ENCODE peak calls at places on chromosomes 3 and 15, in nine cellular contexts. U is tibial nerve; P is CD8-positive, alpha-beta T cell; R is cardiac muscle cell; X is hepatocyte; Y is IMR-90; Q is HFF-Myc; O is OCI-LY7; I is endothelial cell. F is an unnamed sample.

GRCh38 chr3:60190073-60190472 is 1061.2 kb downstream of the FHIT start:
- DNase-seq in U (no peak), P (no peak), R (peak), X (no peak), Y (no peak), Q (no peak), O (no peak), I (no peak), F (no peak)

GRCh38 chr15:77107531-77108355 is 36.8 kb upstream of the TSPAN3 start:
- DNase-seq in U (peak), P (no peak), R (peak), X (peak), Y (peak), Q (peak), O (peak), I (peak), F (peak)

GRCh38 chr3:125212509-125213372 is at the start of gene SLC12A8:
- DNase-seq in U (no peak), P (no peak), R (no peak), X (peak), Y (no peak), Q (no peak), O (no peak), I (no peak), F (no peak)

GRCh38 chr3:187445352-187445751 is 77.2 kb downstream of the RTP4 start:
- DNase-seq in U (no peak), P (no peak), R (no peak), X (no peak), Y (no peak), Q (no peak), O (no peak), I (no peak), F (no peak)

GRCh38 chr3:33911525-33912322 is 113.3 kb downstream of the PDCD6IP start:
- DNase-seq in U (no peak), P (no peak), R (peak), X (no peak), Y (peak), Q (no peak), O (no peak), I (no peak), F (no peak)

GRCh38 chr15:101047301-101047781 is 128.2 kb downstream of the LRRK1 start:
- DNase-seq in U (no peak), P (no peak), R (no peak), X (no peak), Y (no peak), Q (no peak), O (no peak), I (peak), F (peak)

GRCh38 chr15:69131362-69132215 is 28.8 kb upstream of the GLCE start:
- DNase-seq in U (no peak), P (no peak), R (no peak), X (no peak), Y (no peak), Q (no peak), O (peak), I (no peak), F (no peak)

GRCh38 chr15:42427429-42428223 is 63.3 kb downstream of the ZNF106 start:
- DNase-seq in U (no peak), P (no peak), R (peak), X (no peak), Y (peak), Q (peak), O (no peak), I (no peak), F (no peak)

GRCh38 chr15:32843211-32843907 is 125.6 kb downstream of the GREM1 start:
- DNase-seq in U (no peak), P (no peak), R (no peak), X (no peak), Y (no peak), Q (no peak), O (no peak), I (no peak), F (no peak)

GRCh38 chr15:79168922-79169322 is 78.3 kb upstream of the RASGRF1 start:
- DNase-seq in U (no peak), P (no peak), R (peak), X (peak), Y (no peak), Q (no peak), O (no peak), I (peak), F (peak)

GRCh38 chr15:74733269-74733668 is 7.9 kb upstream of the CYP1A1 start:
- DNase-seq in U (no peak), P (no peak), R (no peak), X (no peak), Y (no peak), Q (no peak), O (no peak), I (no peak), F (no peak)

GRCh38 chr15:68419301-68420175 is 12.4 kb downstream of the ITGA11 start:
- DNase-seq in U (no peak), P (no peak), R (no peak), X (no peak), Y (no peak), Q (no peak), O (no peak), I (no peak), F (no peak)

GRCh38 chr3:4633078-4634004 is 140.2 kb downstream of the ITPR1 start:
- DNase-seq in U (peak), P (no peak), R (peak), X (peak), Y (peak), Q (peak), O (peak), I (peak), F (no peak)

GRCh38 chr3:158097141-158097540 is 9.1 kb downstream of the SHOX2 start:
- DNase-seq in U (no peak), P (no peak), R (no peak), X (no peak), Y (no peak), Q (no peak), O (no peak), I (no peak), F (no peak)

GRCh38 chr3:158093526-158093925 is 12.7 kb downstream of the SHOX2 start:
- DNase-seq in U (no peak), P (no peak), R (no peak), X (no peak), Y (no peak), Q (no peak), O (no peak), I (no peak), F (no peak)

GRCh38 chr3:158095302-158095997 is 10.8 kb downstream of the SHOX2 start:
- DNase-seq in U (no peak), P (no peak), R (no peak), X (no peak), Y (no peak), Q (no peak), O (no peak), I (peak), F (peak)

GRCh38 chr3:158094917-158095301 is 11.3 kb downstream of the SHOX2 start:
- DNase-seq in U (peak), P (no peak), R (no peak), X (no peak), Y (no peak), Q (no peak), O (no peak), I (no peak), F (peak)

DNA sequence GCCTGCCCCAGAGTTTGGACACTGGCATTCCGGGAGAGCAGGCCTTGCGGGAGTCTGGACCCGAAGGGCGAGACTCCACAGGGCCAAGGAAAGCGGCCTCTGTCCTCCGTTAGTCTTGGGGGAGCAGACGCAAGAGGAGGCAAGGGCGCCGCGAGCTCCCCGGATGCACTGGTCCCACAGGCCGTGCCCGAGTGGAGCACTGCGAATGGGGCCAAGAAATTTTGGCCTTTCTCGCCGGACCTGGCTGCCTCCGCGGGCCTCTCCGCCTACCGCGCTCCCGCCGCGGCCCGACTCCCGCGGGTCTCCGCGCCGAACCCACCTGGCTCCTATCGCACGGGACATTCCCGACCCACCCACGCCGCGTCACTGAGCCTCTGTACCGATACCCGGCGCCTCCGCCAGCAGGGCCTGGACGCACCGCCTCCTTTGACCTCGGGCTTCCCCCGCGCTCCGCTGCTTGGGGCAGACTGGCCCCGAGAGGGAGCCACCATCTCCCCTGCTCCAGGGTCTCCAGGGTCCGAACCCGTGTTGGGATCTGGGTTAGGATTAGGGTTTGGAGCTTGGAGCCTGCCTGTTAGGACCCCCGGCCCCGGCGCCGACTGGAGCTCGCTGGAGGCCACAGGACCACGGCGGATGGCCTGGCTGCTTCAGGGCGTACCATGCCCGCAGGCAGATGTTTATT is 11.8 kb downstream of the SHOX2 start:
- DNase-seq in U (peak), P (no peak), R (no peak), X (peak), Y (no peak), Q (no peak), O (no peak), I (peak), F (peak)
- TF ChIP-seq CTCF in U (no peak), P (no peak), R (no peak), X (peak), Y (no peak), Q (no peak), O (no peak), I (no peak), F (no peak)

GRCh38 chr3:120137548-120137947 is 43.3 kb upstream of the GSK3B start:
- DNase-seq in U (no peak), P (no peak), R (no peak), X (no peak), Y (no peak), Q (no peak), O (no peak), I (no peak), F (no peak)
- TF ChIP-seq CTCF in U (no peak), P (no peak), R (no peak), X (no peak), Y (no peak), Q (no peak), O (no peak), I (no peak), F (no peak)

GRCh38 chr3:37546876-37547275 is 314.8 kb upstream of the CTDSPL start:
- DNase-seq in U (peak), P (no peak), R (peak), X (peak), Y (peak), Q (no peak), O (peak), I (no peak), F (no peak)
- TF ChIP-seq CTCF in U (no peak), P (no peak), R (peak), X (no peak), Y (peak), Q (no peak), O (peak), I (no peak), F (no peak)

DNA sequence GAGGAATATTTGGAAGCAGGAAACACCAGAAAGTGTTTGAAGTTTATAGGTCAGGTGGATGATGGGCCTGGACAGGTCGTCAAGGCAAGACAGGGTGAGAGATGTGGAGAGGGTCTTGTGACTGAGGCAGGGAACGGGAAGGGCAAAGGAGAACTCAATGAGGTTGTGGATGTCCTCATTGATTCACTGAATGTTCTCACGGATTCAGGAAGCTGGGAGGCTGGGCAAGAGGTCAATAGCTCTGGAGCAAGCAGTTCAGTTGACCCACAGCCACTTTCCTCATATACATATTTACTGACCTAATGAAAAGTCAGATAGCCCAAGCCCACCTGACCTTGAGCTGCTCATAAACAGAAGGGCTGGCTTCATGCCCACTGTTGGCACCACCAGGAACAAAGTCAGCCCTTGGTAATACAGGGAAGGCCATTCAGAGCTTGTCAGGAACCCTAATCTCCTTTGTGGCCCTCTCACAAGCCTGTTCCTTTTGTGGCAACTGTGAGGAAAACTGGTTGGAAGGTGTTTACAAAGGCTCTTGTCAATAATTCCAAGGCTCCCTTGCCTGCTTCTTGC is 31.6 kb downstream of the ARRDC4 start:
- DNase-seq in U (no peak), P (no peak), R (no peak), X (no peak), Y (no peak), Q (no peak), O (no peak), I (no peak), F (no peak)
- TF ChIP-seq CTCF in U (no peak), P (no peak), R (no peak), X (no peak), Y (no peak), Q (no peak), O (no peak), I (no peak), F (no peak)

DNA sequence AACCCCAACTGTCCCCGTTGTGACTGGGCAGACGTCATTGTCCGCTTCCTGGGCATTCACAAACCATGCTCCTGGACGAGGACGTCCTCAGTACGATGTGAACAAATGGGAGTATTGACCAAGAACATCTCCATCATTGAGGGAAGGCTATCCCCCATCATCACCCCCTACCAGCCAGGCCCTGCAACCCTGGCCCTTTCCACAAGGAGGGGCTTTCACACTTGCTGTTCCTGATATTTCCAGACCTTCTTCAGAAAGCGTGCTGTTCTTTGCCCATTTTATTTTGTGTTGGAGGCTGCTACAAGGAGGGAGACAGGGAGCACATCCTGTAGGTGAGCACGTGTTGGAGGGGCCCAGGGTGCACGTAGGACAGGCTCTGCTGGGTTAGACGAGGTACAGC is 277.0 kb upstream of the LRRC3B start:
- DNase-seq in U (no peak), P (no peak), R (no peak), X (no peak), Y (no peak), Q (no peak), O (no peak), I (no peak), F (no peak)
- TF ChIP-seq CTCF in U (no peak), P (no peak), R (no peak), X (no peak), Y (no peak), Q (no peak), O (no peak), I (no peak), F (no peak)

GRCh38 chr3:44993471-44994205 is 17.6 kb downstream of the EXOSC7 start:
- DNase-seq in U (no peak), P (no peak), R (peak), X (peak), Y (peak), Q (peak), O (no peak), I (no peak), F (no peak)

GRCh38 chr3:44992555-44993470 is 16.8 kb downstream of the EXOSC7 start:
- DNase-seq in U (no peak), P (no peak), R (peak), X (peak), Y (no peak), Q (no peak), O (peak), I (peak), F (peak)

GRCh38 chr3:44996556-44996969 is 20.5 kb downstream of the EXOSC7 start:
- DNase-seq in U (no peak), P (no peak), R (no peak), X (peak), Y (no peak), Q (no peak), O (no peak), I (no peak), F (no peak)

GRCh38 chr3:44991326-44991725 is 15.3 kb downstream of the EXOSC7 start:
- DNase-seq in U (no peak), P (no peak), R (no peak), X (no peak), Y (no peak), Q (no peak), O (no peak), I (no peak), F (no peak)

DNA sequence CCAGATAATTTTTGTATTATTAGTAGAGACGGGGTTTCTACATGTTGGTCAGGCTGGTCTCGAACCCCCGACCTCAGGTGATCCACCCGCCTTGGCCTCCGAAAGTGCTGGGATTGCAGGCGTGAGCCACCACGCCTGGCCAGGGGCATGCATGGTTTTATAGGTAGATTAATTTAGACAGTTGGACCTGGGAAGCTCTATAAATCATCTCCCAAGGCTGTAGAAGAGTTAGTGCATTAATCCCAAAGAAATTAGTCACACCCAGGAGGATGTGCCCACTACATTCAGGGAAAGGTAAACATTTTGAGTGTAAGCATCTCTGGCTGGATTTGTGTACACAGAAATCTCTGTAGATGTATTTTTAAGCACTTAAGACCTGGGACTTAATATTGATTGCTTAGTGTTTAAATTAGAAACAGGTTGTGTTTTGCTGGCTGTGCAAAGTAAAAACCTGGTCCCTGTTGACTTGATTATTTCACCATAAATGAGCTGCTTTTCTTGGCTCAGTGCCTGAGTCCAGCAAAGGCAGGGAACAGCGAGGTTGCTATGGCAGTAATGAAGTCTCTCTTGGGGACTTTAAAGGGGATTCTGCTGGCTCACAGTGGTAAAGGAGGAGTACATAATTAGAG is 19.2 kb downstream of the EXOSC7 start:
- DNase-seq in U (peak), P (no peak), R (peak), X (peak), Y (peak), Q (peak), O (no peak), I (no peak), F (no peak)
- TF ChIP-seq CTCF in U (no peak), P (no peak), R (no peak), X (no peak), Y (no peak), Q (no peak), O (no peak), I (no peak), F (no peak)

F was measured in glutamatergic neuron.